ENCODE peak calls at places on chromosomes 6 and 20, in eight cellular contexts. One of them, this sample, is unnamed.

GRCh38 chr20:42678895-42679294 is 510.8 kb downstream of the PTPRT start:
- DNase-seq in fibroblast of lung: no peak
- DNase-seq in tibial artery: no peak
- DNase-seq in ascending aorta: no peak
- DNase-seq in tibial nerve: no peak
- DNase-seq in left ventricle myocardium inferior: no peak
- DNase-seq in esophagus squamous epithelium: no peak
- DNase-seq in kidney: no peak
- DNase-seq in this sample: no peak

GRCh38 chr20:58246346-58246745 is 17.9 kb upstream of the ANKRD60 start:
- DNase-seq in fibroblast of lung: peak; percentile 38
- DNase-seq in tibial artery: no peak
- DNase-seq in ascending aorta: no peak
- DNase-seq in tibial nerve: no peak
- DNase-seq in left ventricle myocardium inferior: no peak
- DNase-seq in esophagus squamous epithelium: no peak
- DNase-seq in kidney: no peak
- DNase-seq in this sample: no peak

GRCh38 chr6:73585566-73586415 is 65.0 kb upstream of the EEF1A1 start:
- DNase-seq in fibroblast of lung: peak; percentile 83
- DNase-seq in tibial artery: no peak
- DNase-seq in ascending aorta: no peak
- DNase-seq in tibial nerve: no peak
- DNase-seq in left ventricle myocardium inferior: no peak
- DNase-seq in esophagus squamous epithelium: no peak
- DNase-seq in kidney: no peak
- DNase-seq in this sample: no peak

GRCh38 chr6:2940010-2940850 is 31.1 kb downstream of the SERPINB6 start:
- DNase-seq in fibroblast of lung: no peak
- DNase-seq in tibial artery: no peak
- DNase-seq in ascending aorta: no peak
- DNase-seq in tibial nerve: no peak
- DNase-seq in left ventricle myocardium inferior: no peak
- DNase-seq in esophagus squamous epithelium: no peak
- DNase-seq in kidney: no peak
- DNase-seq in this sample: peak; percentile 75

GRCh38 chr20:58555078-58555765 is 40.0 kb upstream of the APCDD1L start:
- DNase-seq in fibroblast of lung: peak; percentile 74
- DNase-seq in tibial artery: no peak
- DNase-seq in ascending aorta: no peak
- DNase-seq in tibial nerve: no peak
- DNase-seq in left ventricle myocardium inferior: no peak
- DNase-seq in esophagus squamous epithelium: no peak
- DNase-seq in kidney: no peak
- DNase-seq in this sample: no peak

GRCh38 chr6:134170844-134171243 is 118.4 kb upstream of the SLC2A12 start:
- DNase-seq in fibroblast of lung: peak; percentile 20
- DNase-seq in tibial artery: no peak
- DNase-seq in ascending aorta: no peak
- DNase-seq in tibial nerve: no peak
- DNase-seq in left ventricle myocardium inferior: no peak
- DNase-seq in esophagus squamous epithelium: no peak
- DNase-seq in kidney: no peak
- DNase-seq in this sample: no peak

GRCh38 chr6:170545405-170545804 is 7.7 kb downstream of the PSMB1 start:
- DNase-seq in fibroblast of lung: peak; percentile 48
- DNase-seq in tibial artery: no peak
- DNase-seq in ascending aorta: no peak
- DNase-seq in tibial nerve: no peak
- DNase-seq in left ventricle myocardium inferior: no peak
- DNase-seq in esophagus squamous epithelium: no peak
- DNase-seq in kidney: no peak
- DNase-seq in this sample: no peak

GRCh38 chr6:19892250-19892649 is 55.1 kb downstream of the ID4 start:
- DNase-seq in fibroblast of lung: no peak
- DNase-seq in tibial artery: no peak
- DNase-seq in ascending aorta: no peak
- DNase-seq in tibial nerve: no peak
- DNase-seq in left ventricle myocardium inferior: no peak
- DNase-seq in esophagus squamous epithelium: no peak
- DNase-seq in kidney: peak; percentile 94
- DNase-seq in this sample: no peak

GRCh38 chr6:81865712-81866111 is 113.2 kb upstream of the TENT5A start:
- DNase-seq in fibroblast of lung: peak; percentile 85
- DNase-seq in tibial artery: no peak
- DNase-seq in ascending aorta: no peak
- DNase-seq in tibial nerve: no peak
- DNase-seq in left ventricle myocardium inferior: no peak
- DNase-seq in esophagus squamous epithelium: no peak
- DNase-seq in kidney: no peak
- DNase-seq in this sample: no peak

GRCh38 chr6:4776967-4777925 is 1.0 kb downstream of the CDYL start:
- DNase-seq in fibroblast of lung: peak; percentile 47
- DNase-seq in tibial artery: peak; percentile 66
- DNase-seq in ascending aorta: no peak
- DNase-seq in tibial nerve: no peak
- DNase-seq in left ventricle myocardium inferior: no peak
- DNase-seq in esophagus squamous epithelium: no peak
- DNase-seq in kidney: peak; percentile 78
- DNase-seq in this sample: peak; percentile 8

GRCh38 chr6:128508588-128509296 is 11.7 kb downstream of the PTPRK start:
- DNase-seq in fibroblast of lung: peak; percentile 88
- DNase-seq in tibial artery: no peak
- DNase-seq in ascending aorta: no peak
- DNase-seq in tibial nerve: no peak
- DNase-seq in left ventricle myocardium inferior: no peak
- DNase-seq in esophagus squamous epithelium: no peak
- DNase-seq in kidney: no peak
- DNase-seq in this sample: no peak

GRCh38 chr6:5126214-5126613 is 41.1 kb downstream of the PPP1R3G start:
- DNase-seq in fibroblast of lung: no peak
- DNase-seq in tibial artery: no peak
- DNase-seq in ascending aorta: no peak
- DNase-seq in tibial nerve: no peak
- DNase-seq in left ventricle myocardium inferior: no peak
- DNase-seq in esophagus squamous epithelium: no peak
- DNase-seq in kidney: no peak
- DNase-seq in this sample: no peak

GRCh38 chr6:46610862-46611553 is 41.6 kb downstream of the CYP39A1 start:
- DNase-seq in fibroblast of lung: no peak
- DNase-seq in tibial artery: no peak
- DNase-seq in ascending aorta: no peak
- DNase-seq in tibial nerve: no peak
- DNase-seq in left ventricle myocardium inferior: no peak
- DNase-seq in esophagus squamous epithelium: no peak
- DNase-seq in kidney: no peak
- DNase-seq in this sample: no peak

GRCh38 chr6:88141641-88142298 is 24.4 kb downstream of the CNR1 start:
- DNase-seq in fibroblast of lung: no peak
- DNase-seq in tibial artery: no peak
- DNase-seq in ascending aorta: no peak
- DNase-seq in tibial nerve: no peak
- DNase-seq in left ventricle myocardium inferior: no peak
- DNase-seq in esophagus squamous epithelium: no peak
- DNase-seq in kidney: no peak
- DNase-seq in this sample: no peak

GRCh38 chr20:53077373-53078205 is 105.4 kb downstream of the TSHZ2 start:
- DNase-seq in fibroblast of lung: peak; percentile 22
- DNase-seq in tibial artery: no peak
- DNase-seq in ascending aorta: no peak
- DNase-seq in tibial nerve: no peak
- DNase-seq in left ventricle myocardium inferior: no peak
- DNase-seq in esophagus squamous epithelium: no peak
- DNase-seq in kidney: no peak
- DNase-seq in this sample: no peak

GRCh38 chr6:87237804-87238203 is 82.4 kb downstream of the ZNF292 start:
- DNase-seq in fibroblast of lung: peak; percentile 50
- DNase-seq in tibial artery: no peak
- DNase-seq in ascending aorta: no peak
- DNase-seq in tibial nerve: no peak
- DNase-seq in left ventricle myocardium inferior: no peak
- DNase-seq in esophagus squamous epithelium: no peak
- DNase-seq in kidney: no peak
- DNase-seq in this sample: no peak

GRCh38 chr6:151044465-151045441 is 179.3 kb downstream of the MTHFD1L start:
- DNase-seq in fibroblast of lung: peak; percentile 93
- DNase-seq in tibial artery: peak; percentile 84
- DNase-seq in ascending aorta: peak; percentile 55
- DNase-seq in tibial nerve: peak; percentile 66
- DNase-seq in left ventricle myocardium inferior: peak; percentile 51
- DNase-seq in esophagus squamous epithelium: no peak
- DNase-seq in kidney: peak; percentile 94
- DNase-seq in this sample: no peak

GRCh38 chr6:147141690-147142308 is 62.4 kb upstream of the STXBP5 start:
- DNase-seq in fibroblast of lung: peak; percentile 74
- DNase-seq in tibial artery: no peak
- DNase-seq in ascending aorta: no peak
- DNase-seq in tibial nerve: no peak
- DNase-seq in left ventricle myocardium inferior: no peak
- DNase-seq in esophagus squamous epithelium: no peak
- DNase-seq in kidney: no peak
- DNase-seq in this sample: no peak

GRCh38 chr6:135851442-135852271 is at the start of gene PDE7B:
- DNase-seq in fibroblast of lung: peak; percentile 99
- DNase-seq in tibial artery: peak; percentile 92
- DNase-seq in ascending aorta: peak; percentile 55
- DNase-seq in tibial nerve: peak; percentile 69
- DNase-seq in left ventricle myocardium inferior: peak; percentile 75
- DNase-seq in esophagus squamous epithelium: peak; percentile 4
- DNase-seq in kidney: peak; percentile 94
- DNase-seq in this sample: peak; percentile 24

GRCh38 chr20:25584905-25585704 is at the start of gene NINL:
- DNase-seq in fibroblast of lung: peak; percentile 50
- DNase-seq in tibial artery: peak; percentile 71
- DNase-seq in ascending aorta: no peak
- DNase-seq in tibial nerve: no peak
- DNase-seq in left ventricle myocardium inferior: peak; percentile 64
- DNase-seq in esophagus squamous epithelium: no peak
- DNase-seq in kidney: peak; percentile 85
- DNase-seq in this sample: peak; percentile 20

GRCh38 chr6:44576132-44576601 is 188.7 kb downstream of the CDC5L start:
- DNase-seq in fibroblast of lung: peak; percentile 37
- DNase-seq in tibial artery: no peak
- DNase-seq in ascending aorta: no peak
- DNase-seq in tibial nerve: no peak
- DNase-seq in left ventricle myocardium inferior: no peak
- DNase-seq in esophagus squamous epithelium: no peak
- DNase-seq in kidney: no peak
- DNase-seq in this sample: no peak

GRCh38 chr20:4470375-4470774 is 251.3 kb upstream of the PRND start:
- DNase-seq in fibroblast of lung: peak; percentile 69
- DNase-seq in tibial artery: no peak
- DNase-seq in ascending aorta: no peak
- DNase-seq in tibial nerve: no peak
- DNase-seq in left ventricle myocardium inferior: no peak
- DNase-seq in esophagus squamous epithelium: no peak
- DNase-seq in kidney: no peak
- DNase-seq in this sample: no peak
- TF ChIP-seq CTCF in fibroblast of lung: peak; percentile 15
- TF ChIP-seq CTCF in tibial artery: no peak
- TF ChIP-seq CTCF in ascending aorta: no peak
- TF ChIP-seq CTCF in tibial nerve: no peak
- TF ChIP-seq CTCF in left ventricle myocardium inferior: no peak
- TF ChIP-seq CTCF in esophagus squamous epithelium: no peak
- TF ChIP-seq CTCF in kidney: no peak
- TF ChIP-seq CTCF in this sample: no peak

GRCh38 chr20:13638496-13639477 is at the start of gene TASP1:
- DNase-seq in fibroblast of lung: peak; percentile 94
- DNase-seq in tibial artery: peak; percentile 97
- DNase-seq in ascending aorta: peak; percentile 83
- DNase-seq in tibial nerve: peak; percentile 92
- DNase-seq in left ventricle myocardium inferior: peak; percentile 94
- DNase-seq in esophagus squamous epithelium: peak; percentile 87
- DNase-seq in kidney: peak; percentile 99
- DNase-seq in this sample: peak; percentile 95

GRCh38 chr20:13644010-13644409 is 5.3 kb upstream of the TASP1 start:
- DNase-seq in fibroblast of lung: peak; percentile 19
- DNase-seq in tibial artery: no peak
- DNase-seq in ascending aorta: no peak
- DNase-seq in tibial nerve: no peak
- DNase-seq in left ventricle myocardium inferior: no peak
- DNase-seq in esophagus squamous epithelium: no peak
- DNase-seq in kidney: no peak
- DNase-seq in this sample: no peak

DNA sequence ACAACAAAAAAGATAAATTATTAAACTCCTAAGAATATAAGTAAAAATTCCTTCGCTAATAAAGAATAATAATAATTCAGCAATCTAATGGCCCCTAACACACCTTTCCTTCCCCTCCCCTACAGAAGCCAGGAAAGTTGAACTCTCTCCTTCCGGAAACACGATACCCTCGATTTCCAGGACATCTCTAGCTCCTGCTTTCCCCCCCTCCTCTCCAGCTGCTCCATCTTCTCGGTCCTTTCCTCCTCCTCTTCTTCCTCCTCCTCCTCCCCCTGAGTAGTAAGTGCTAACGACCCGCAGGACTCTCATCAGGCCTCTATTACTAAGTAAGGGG is 603 bp downstream of the TASP1 start:
- DNase-seq in fibroblast of lung: no peak
- DNase-seq in tibial artery: no peak
- DNase-seq in ascending aorta: no peak
- DNase-seq in tibial nerve: no peak
- DNase-seq in left ventricle myocardium inferior: no peak
- DNase-seq in esophagus squamous epithelium: no peak
- DNase-seq in kidney: no peak
- DNase-seq in this sample: no peak
- H3K27ac ChIP-seq in fibroblast of lung: peak overlapping the region; percentile 86
- H3K27ac ChIP-seq in tibial artery: peak overlapping the region; percentile 87
- H3K27ac ChIP-seq in ascending aorta: peak overlapping the region; percentile 77
- H3K27ac ChIP-seq in tibial nerve: peak overlapping the region; percentile 79
- H3K27ac ChIP-seq in left ventricle myocardium inferior: peak overlapping the region; percentile 77
- H3K27ac ChIP-seq in esophagus squamous epithelium: peak overlapping the region; percentile 93
- H3K27ac ChIP-seq in kidney: peak overlapping the region; percentile 81
- H3K27ac ChIP-seq in this sample: no peak overlapping the region

DNA sequence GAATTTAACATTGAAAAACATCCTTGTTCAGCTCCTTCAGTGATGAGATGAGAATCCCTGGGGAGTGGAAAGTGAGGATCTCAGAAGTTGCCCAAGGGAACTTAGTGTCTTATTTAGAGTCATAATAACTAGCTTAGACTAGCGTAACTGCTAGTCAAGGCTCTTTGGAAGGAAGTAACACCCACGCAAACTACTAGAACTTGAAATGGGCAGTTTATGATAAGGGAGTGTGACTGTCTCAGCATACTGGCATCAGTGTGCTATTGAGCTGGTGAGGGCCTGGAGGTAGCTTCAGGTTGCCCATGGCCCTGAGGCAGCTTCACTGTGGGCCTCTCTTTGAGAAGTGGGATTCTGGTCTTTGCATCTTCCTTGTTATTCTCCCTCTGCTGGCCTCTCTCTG is 40.1 kb downstream of the SLX4IP start:
- DNase-seq in fibroblast of lung: no peak
- DNase-seq in tibial artery: no peak
- DNase-seq in ascending aorta: no peak
- DNase-seq in tibial nerve: no peak
- DNase-seq in left ventricle myocardium inferior: no peak
- DNase-seq in esophagus squamous epithelium: no peak
- DNase-seq in kidney: no peak
- DNase-seq in this sample: no peak
- TF ChIP-seq CTCF in fibroblast of lung: no peak
- TF ChIP-seq CTCF in tibial artery: no peak
- TF ChIP-seq CTCF in ascending aorta: no peak
- TF ChIP-seq CTCF in tibial nerve: no peak
- TF ChIP-seq CTCF in left ventricle myocardium inferior: no peak
- TF ChIP-seq CTCF in esophagus squamous epithelium: no peak
- TF ChIP-seq CTCF in kidney: no peak
- TF ChIP-seq CTCF in this sample: no peak

GRCh38 chr6:165178056-165178455 is 131.3 kb downstream of the C6orf118 start:
- DNase-seq in fibroblast of lung: no peak
- DNase-seq in tibial artery: no peak
- DNase-seq in ascending aorta: no peak
- DNase-seq in tibial nerve: no peak
- DNase-seq in left ventricle myocardium inferior: no peak
- DNase-seq in esophagus squamous epithelium: no peak
- DNase-seq in kidney: no peak
- DNase-seq in this sample: no peak
- H3K27ac ChIP-seq in fibroblast of lung: no peak overlapping the region
- H3K27ac ChIP-seq in tibial artery: no peak overlapping the region
- H3K27ac ChIP-seq in ascending aorta: no peak overlapping the region
- H3K27ac ChIP-seq in tibial nerve: no peak overlapping the region
- H3K27ac ChIP-seq in left ventricle myocardium inferior: no peak overlapping the region
- H3K27ac ChIP-seq in esophagus squamous epithelium: no peak overlapping the region
- H3K27ac ChIP-seq in kidney: no peak overlapping the region
- H3K27ac ChIP-seq in this sample: no peak overlapping the region